ENCODE peak calls at places on chromosomes 6 and 20, in eight cellular contexts. E is thyroid gland, Z is psoas muscle, P is left lung, T is tibial artery, H is endothelial cell of umbilical vein, G is A549, K is aorta. I is an unnamed sample.

GRCh38 chr20:47501117-47501482 is 587 bp upstream of the NCOA3 start:
- DNase-seq in H (no peak), T (no peak), Z (no peak), K (no peak), G (peak; percentile 22), P (no peak), E (no peak), I (no peak)

GRCh38 chr6:166420351-166420750 is 37.6 kb upstream of the MPC1 start:
- DNase-seq in E (no peak), H (peak; percentile 64), P (no peak), Z (no peak), T (peak; percentile 41), K (no peak), G (peak; percentile 25), I (no peak)

GRCh38 chr20:10924628-10925266 is 250.9 kb upstream of the JAG1 start:
- DNase-seq in P (no peak), T (no peak), G (no peak), E (no peak), K (no peak), Z (no peak), H (no peak), I (no peak)

GRCh38 chr6:18362058-18362561 is 25.0 kb upstream of the RNF144B start:
- DNase-seq in K (no peak), P (no peak), Z (no peak), E (no peak), G (no peak), H (peak; percentile 84), T (no peak), I (no peak)

GRCh38 chr20:62476074-62476838 is 461 bp upstream of the GATA5 start:
- DNase-seq in G (no peak), K (no peak), Z (no peak), E (peak; percentile 31), P (no peak), T (no peak), H (no peak), I (peak; percentile 71)

GRCh38 chr20:61516398-61517208 is 264.5 kb downstream of the CDH4 start:
- DNase-seq in G (no peak), P (no peak), E (no peak), H (no peak), Z (no peak), K (peak; percentile 44), T (no peak), I (no peak)

GRCh38 chr6:18136260-18136659 is 13.8 kb upstream of the NHLRC1 start:
- DNase-seq in G (no peak), P (no peak), T (no peak), H (no peak), K (no peak), Z (no peak), E (no peak), I (no peak)

GRCh38 chr20:9051508-9051907 is 17.4 kb upstream of the PLCB4 start:
- DNase-seq in E (no peak), T (no peak), G (peak; percentile 75), P (no peak), H (peak; percentile 93), K (no peak), Z (no peak), I (no peak)

GRCh38 chr6:122696079-122696478 is 83.4 kb upstream of the FABP7 start:
- DNase-seq in T (no peak), G (no peak), E (no peak), H (peak; percentile 79), Z (no peak), P (no peak), K (no peak), I (no peak)

GRCh38 chr6:130788954-130789353 is 38.3 kb upstream of the SMLR1 start:
- DNase-seq in K (no peak), E (no peak), H (no peak), P (no peak), Z (no peak), T (no peak), G (no peak), I (no peak)

GRCh38 chr20:17202668-17203067 is 24.2 kb upstream of the PCSK2 start:
- DNase-seq in Z (no peak), E (peak; percentile 76), P (no peak), T (no peak), H (no peak), G (no peak), K (no peak), I (no peak)

GRCh38 chr6:157518399-157519250 is 137.6 kb downstream of the ZDHHC14 start:
- DNase-seq in H (no peak), Z (no peak), G (peak; percentile 15), E (peak; percentile 12), T (no peak), P (no peak), K (no peak), I (no peak)

GRCh38 chr6:73107016-73107415 is 118.3 kb downstream of the KHDC1L start:
- DNase-seq in Z (no peak), G (no peak), P (no peak), K (no peak), H (no peak), T (no peak), E (no peak), I (no peak)

GRCh38 chr6:94177429-94177828 is 758.1 kb upstream of the EPHA7 start:
- DNase-seq in E (no peak), P (peak; percentile 17), H (no peak), K (no peak), T (no peak), Z (no peak), G (no peak), I (no peak)

GRCh38 chr20:34564810-34565209 is 6.3 kb downstream of the MAP1LC3A start:
- DNase-seq in P (no peak), K (no peak), Z (no peak), G (no peak), H (no peak), T (no peak), E (no peak), I (no peak)

GRCh38 chr6:18503588-18504231 is 116.6 kb downstream of the RNF144B start:
- DNase-seq in K (no peak), T (no peak), G (peak; percentile 26), P (no peak), H (peak; percentile 83), Z (peak; percentile 32), E (peak; percentile 70), I (peak; percentile 82)

GRCh38 chr20:53264604-53265003 is 292.4 kb downstream of the TSHZ2 start:
- DNase-seq in G (no peak), E (no peak), T (no peak), H (no peak), P (no peak), K (no peak), Z (no peak), I (no peak)

GRCh38 chr6:116101298-116101718 is 655 bp downstream of the NT5DC1 start:
- DNase-seq in P (no peak), K (no peak), H (no peak), T (peak; percentile 93), Z (no peak), E (peak; percentile 93), G (no peak), I (no peak)

GRCh38 chr6:169911264-169912263 is 160.1 kb downstream of the ERMARD start:
- DNase-seq in T (no peak), Z (no peak), E (no peak), H (no peak), K (no peak), G (no peak), P (no peak), I (no peak)

GRCh38 chr6:49815166-49815565 is 28.1 kb upstream of the PGK2 start:
- DNase-seq in G (no peak), T (no peak), E (no peak), Z (no peak), P (no peak), K (no peak), H (no peak), I (no peak)

GRCh38 chr6:49813248-49813647 is 26.2 kb upstream of the PGK2 start:
- DNase-seq in K (no peak), H (no peak), Z (no peak), T (no peak), E (no peak), G (no peak), P (no peak), I (no peak)
- H3K9me3 ChIP-seq in K (peaks cover 2% of the 10 kb centered on the region), H (no peaks in the 10 kb centered on the region), Z (no peaks in the 10 kb centered on the region), T (no peaks in the 10 kb centered on the region), E (no peaks in the 10 kb centered on the region), G (no peaks in the 10 kb centered on the region), P (no peaks in the 10 kb centered on the region), I (no peaks in the 10 kb centered on the region)

DNA sequence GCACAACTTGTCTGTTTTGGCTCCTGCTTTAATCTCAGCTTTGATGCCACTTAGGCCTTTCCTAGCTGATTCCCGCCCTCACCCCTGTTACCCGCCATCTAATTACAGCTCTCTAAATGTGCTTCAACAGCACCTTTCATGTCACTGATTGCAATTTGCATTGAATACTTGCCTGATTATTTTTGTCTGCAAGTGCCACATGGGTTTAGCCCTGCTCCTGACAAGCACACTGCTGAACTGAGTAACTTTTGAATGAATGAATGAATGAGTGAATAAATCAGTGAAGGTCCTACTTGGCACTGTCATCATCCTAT is 591 bp upstream of the DCBLD1 start:
- DNase-seq in Z (no peak), H (no peak), G (no peak), K (no peak), T (no peak), P (no peak), E (peak; percentile 6), I (no peak)
- H3K9me3 ChIP-seq in Z (no peaks in the 10 kb centered on the region), H (no peaks in the 10 kb centered on the region), G (peaks cover under 1% of the 10 kb centered on the region), K (no peaks in the 10 kb centered on the region), T (no peaks in the 10 kb centered on the region), P (no peaks in the 10 kb centered on the region), E (no peaks in the 10 kb centered on the region), I (no peaks in the 10 kb centered on the region)

DNA sequence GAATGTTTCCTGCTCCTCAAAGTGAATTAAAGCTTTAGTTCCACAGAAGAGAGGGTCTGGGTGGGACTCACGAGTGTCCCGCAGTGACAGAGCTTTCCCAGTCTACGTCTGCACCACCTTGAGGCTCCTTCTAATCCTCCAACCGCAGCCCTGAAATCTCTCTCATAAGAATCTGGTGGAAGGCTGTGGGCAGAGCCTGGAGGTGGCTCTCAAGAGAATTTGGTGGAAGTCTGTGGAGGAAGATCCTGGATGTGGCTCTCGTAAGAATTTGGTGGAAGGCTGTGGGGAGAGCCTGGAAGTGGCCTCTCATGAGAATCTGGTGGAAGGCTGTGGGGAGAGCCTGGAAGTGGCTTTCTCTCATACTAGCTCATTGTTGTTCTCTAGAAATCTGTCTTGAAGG is 13.8 kb upstream of the DUSP22 start:
- DNase-seq in T (no peak), G (no peak), K (no peak), H (no peak), E (no peak), P (no peak), Z (no peak), I (no peak)
- H3K9me3 ChIP-seq in T (no peaks in the 10 kb centered on the region), G (no peaks in the 10 kb centered on the region), K (peaks cover 3% of the 10 kb centered on the region), H (no peaks in the 10 kb centered on the region), E (no peaks in the 10 kb centered on the region), P (no peaks in the 10 kb centered on the region), Z (no peaks in the 10 kb centered on the region), I (no peaks in the 10 kb centered on the region)

GRCh38 chr6:31834704-31835375 is 7.3 kb downstream of the HSPA1B start:
- DNase-seq in H (peak; percentile 83), P (peak; percentile 90), E (peak; percentile 84), T (peak; percentile 87), K (peak; percentile 89), G (peak; percentile 51), Z (peak; percentile 76), I (peak; percentile 80)
- H3K9me3 ChIP-seq in H (no peaks in the 10 kb centered on the region), P (no peaks in the 10 kb centered on the region), E (no peaks in the 10 kb centered on the region), T (no peaks in the 10 kb centered on the region), K (no peaks in the 10 kb centered on the region), G (no peaks in the 10 kb centered on the region), Z (no peaks in the 10 kb centered on the region), I (no peaks in the 10 kb centered on the region)

DNA sequence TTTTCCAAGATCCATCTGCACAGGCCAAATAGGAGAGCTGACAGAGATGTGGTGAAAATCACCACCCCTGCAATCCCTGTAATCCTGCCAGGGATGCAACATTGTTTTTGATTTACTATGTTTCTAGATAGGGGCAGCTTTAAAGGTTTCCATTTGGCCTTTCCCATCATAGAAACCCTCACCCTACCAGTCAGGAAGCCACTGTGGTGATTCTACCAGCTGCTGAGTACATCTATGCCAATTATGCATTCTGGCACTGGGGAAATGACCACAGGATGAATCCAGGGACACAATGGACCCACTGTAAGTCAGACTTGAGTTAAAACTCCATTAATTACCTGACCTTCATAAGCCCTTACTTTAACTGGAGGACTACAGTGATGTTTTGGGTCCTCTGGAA is 130.4 kb downstream of the TNFRSF21 start:
- DNase-seq in P (no peak), T (no peak), K (no peak), E (no peak), Z (no peak), G (no peak), H (no peak), I (no peak)
- H3K9me3 ChIP-seq in P (no peaks in the 10 kb centered on the region), T (no peaks in the 10 kb centered on the region), K (peaks cover 2% of the 10 kb centered on the region), E (no peaks in the 10 kb centered on the region), Z (no peaks in the 10 kb centered on the region), G (peaks cover 6% of the 10 kb centered on the region), H (no peaks in the 10 kb centered on the region), I (no peaks in the 10 kb centered on the region)